ENCODE peak calls at places on chromosomes 11 and 22, in six cellular contexts. One of them, this sample, is unnamed.

GRCh38 chr11:68539370-68539769 is 78.8 kb downstream of the PPP6R3 start:
- DNase-seq in Peyer's patch: no peak
- DNase-seq in GM23338: no peak
- DNase-seq in psoas muscle: no peak
- DNase-seq in colonic mucosa: no peak
- DNase-seq in H1: no peak
- DNase-seq in this sample: no peak

GRCh38 chr11:45852018-45852711 is 4.9 kb downstream of the CRY2 start:
- DNase-seq in Peyer's patch: no peak
- DNase-seq in GM23338: peak
- DNase-seq in psoas muscle: no peak
- DNase-seq in colonic mucosa: no peak
- DNase-seq in H1: no peak
- DNase-seq in this sample: no peak

GRCh38 chr11:130127509-130127908 is 32.1 kb upstream of the ST14 start:
- DNase-seq in Peyer's patch: no peak
- DNase-seq in GM23338: no peak
- DNase-seq in psoas muscle: no peak
- DNase-seq in colonic mucosa: no peak
- DNase-seq in H1: no peak
- DNase-seq in this sample: no peak

GRCh38 chr22:37331034-37331428 is 48.7 kb downstream of the CYTH4 start:
- DNase-seq in Peyer's patch: no peak
- DNase-seq in GM23338: no peak
- DNase-seq in psoas muscle: no peak
- DNase-seq in colonic mucosa: no peak
- DNase-seq in H1: no peak
- DNase-seq in this sample: no peak

GRCh38 chr11:94473177-94473799 is 20.4 kb downstream of the MRE11 start:
- DNase-seq in Peyer's patch: no peak
- DNase-seq in GM23338: peak
- DNase-seq in psoas muscle: no peak
- DNase-seq in colonic mucosa: no peak
- DNase-seq in H1: no peak
- DNase-seq in this sample: no peak

GRCh38 chr11:93740802-93741093 is 547 bp downstream of the TAF1D start:
- DNase-seq in Peyer's patch: peak
- DNase-seq in GM23338: peak
- DNase-seq in psoas muscle: peak
- DNase-seq in colonic mucosa: peak
- DNase-seq in H1: no peak
- DNase-seq in this sample: no peak

GRCh38 chr11:13140028-13140870 is 131.1 kb downstream of the RASSF10 start:
- DNase-seq in Peyer's patch: peak
- DNase-seq in GM23338: no peak
- DNase-seq in psoas muscle: no peak
- DNase-seq in colonic mucosa: peak
- DNase-seq in H1: no peak
- DNase-seq in this sample: no peak

GRCh38 chr11:19919050-19919561 is 206.5 kb downstream of the NAV2 start:
- DNase-seq in Peyer's patch: no peak
- DNase-seq in GM23338: no peak
- DNase-seq in psoas muscle: no peak
- DNase-seq in colonic mucosa: no peak
- DNase-seq in H1: no peak
- DNase-seq in this sample: peak

GRCh38 chr11:18615628-18616392 is 16.2 kb downstream of the MISFA start:
- DNase-seq in Peyer's patch: no peak
- DNase-seq in GM23338: no peak
- DNase-seq in psoas muscle: no peak
- DNase-seq in colonic mucosa: no peak
- DNase-seq in H1: no peak
- DNase-seq in this sample: no peak

GRCh38 chr11:2777871-2778629 is 78.3 kb upstream of the KCNQ1OT1 start:
- DNase-seq in Peyer's patch: peak
- DNase-seq in GM23338: no peak
- DNase-seq in psoas muscle: peak
- DNase-seq in colonic mucosa: peak
- DNase-seq in H1: peak
- DNase-seq in this sample: peak

GRCh38 chr11:100367892-100368291 is 319.2 kb upstream of the ARHGAP42 start:
- DNase-seq in Peyer's patch: no peak
- DNase-seq in GM23338: no peak
- DNase-seq in psoas muscle: no peak
- DNase-seq in colonic mucosa: no peak
- DNase-seq in H1: no peak
- DNase-seq in this sample: no peak

GRCh38 chr11:66857927-66858185 is 992 bp downstream of the LRFN4 start:
- DNase-seq in Peyer's patch: no peak
- DNase-seq in GM23338: peak
- DNase-seq in psoas muscle: no peak
- DNase-seq in colonic mucosa: no peak
- DNase-seq in H1: no peak
- DNase-seq in this sample: no peak

GRCh38 chr11:66856496-66857233 is at the start of gene LRFN4:
- DNase-seq in Peyer's patch: no peak
- DNase-seq in GM23338: peak
- DNase-seq in psoas muscle: no peak
- DNase-seq in colonic mucosa: peak
- DNase-seq in H1: no peak
- DNase-seq in this sample: no peak

GRCh38 chr11:66858186-66858938 is 1.5 kb downstream of the LRFN4 start:
- DNase-seq in Peyer's patch: no peak
- DNase-seq in GM23338: no peak
- DNase-seq in psoas muscle: no peak
- DNase-seq in colonic mucosa: no peak
- DNase-seq in H1: no peak
- DNase-seq in this sample: no peak

GRCh38 chr11:66855574-66856495 is 1.0 kb upstream of the LRFN4 start:
- DNase-seq in Peyer's patch: peak
- DNase-seq in GM23338: peak
- DNase-seq in psoas muscle: peak
- DNase-seq in colonic mucosa: peak
- DNase-seq in H1: peak
- DNase-seq in this sample: peak

DNA sequence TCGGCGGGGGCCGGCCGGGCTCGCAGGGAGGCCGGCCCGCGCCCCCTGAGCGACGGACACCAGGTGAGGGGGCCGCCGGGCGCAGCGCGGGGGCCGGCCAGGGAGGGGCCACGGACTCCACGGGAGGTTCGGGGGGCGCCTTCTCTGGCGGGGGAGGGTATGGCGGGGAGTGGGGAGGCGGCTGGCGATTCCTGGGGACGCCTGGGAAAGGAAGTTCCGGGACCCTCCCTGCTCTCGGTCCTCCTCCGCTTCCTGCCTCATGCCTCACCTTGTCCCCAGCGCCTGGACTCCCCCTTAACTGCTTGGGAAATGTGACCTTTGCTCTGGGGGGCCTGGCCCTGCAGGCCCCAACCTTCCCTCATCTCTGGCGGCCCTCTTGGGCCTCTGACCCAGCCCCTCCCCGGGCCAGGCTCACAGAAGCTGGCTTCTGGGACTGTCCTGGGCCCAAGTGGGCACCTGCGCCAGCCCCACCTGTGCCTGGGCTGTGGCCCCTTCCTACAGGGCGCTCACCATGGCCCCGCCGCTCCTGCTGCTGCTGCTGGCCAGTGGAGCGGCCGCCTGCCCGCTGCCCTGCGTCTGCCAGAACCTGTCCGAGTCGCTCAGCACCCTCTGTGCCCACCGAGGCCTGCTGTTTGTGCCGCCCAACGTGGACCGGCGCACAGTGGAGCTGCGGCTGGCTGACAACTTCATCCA is 516 bp downstream of the LRFN4 start:
- DNase-seq in Peyer's patch: no peak
- DNase-seq in GM23338: peak
- DNase-seq in psoas muscle: no peak
- DNase-seq in colonic mucosa: no peak
- DNase-seq in H1: peak
- DNase-seq in this sample: no peak
- H3K4me3 ChIP-seq in Peyer's patch: peak
- H3K4me3 ChIP-seq in GM23338: peak
- H3K4me3 ChIP-seq in psoas muscle: peak
- H3K4me3 ChIP-seq in colonic mucosa: peak
- H3K4me3 ChIP-seq in H1: peak
- H3K4me3 ChIP-seq in this sample: peak

GRCh38 chr22:22553735-22554134 is 5.3 kb downstream of the PRAME start:
- DNase-seq in Peyer's patch: no peak
- DNase-seq in GM23338: no peak
- DNase-seq in psoas muscle: no peak
- DNase-seq in colonic mucosa: no peak
- DNase-seq in H1: no peak
- DNase-seq in this sample: no peak

GRCh38 chr22:22553141-22553540 is 5.9 kb downstream of the PRAME start:
- DNase-seq in Peyer's patch: no peak
- DNase-seq in GM23338: no peak
- DNase-seq in psoas muscle: no peak
- DNase-seq in colonic mucosa: no peak
- DNase-seq in H1: no peak
- DNase-seq in this sample: no peak

GRCh38 chr22:22550789-22551434 is 8.2 kb downstream of the PRAME start:
- DNase-seq in Peyer's patch: no peak
- DNase-seq in GM23338: no peak
- DNase-seq in psoas muscle: no peak
- DNase-seq in colonic mucosa: no peak
- DNase-seq in H1: no peak
- DNase-seq in this sample: no peak

GRCh38 chr22:22554324-22555284 is 4.5 kb downstream of the PRAME start:
- DNase-seq in Peyer's patch: no peak
- DNase-seq in GM23338: no peak
- DNase-seq in psoas muscle: no peak
- DNase-seq in colonic mucosa: no peak
- DNase-seq in H1: no peak
- DNase-seq in this sample: no peak

DNA sequence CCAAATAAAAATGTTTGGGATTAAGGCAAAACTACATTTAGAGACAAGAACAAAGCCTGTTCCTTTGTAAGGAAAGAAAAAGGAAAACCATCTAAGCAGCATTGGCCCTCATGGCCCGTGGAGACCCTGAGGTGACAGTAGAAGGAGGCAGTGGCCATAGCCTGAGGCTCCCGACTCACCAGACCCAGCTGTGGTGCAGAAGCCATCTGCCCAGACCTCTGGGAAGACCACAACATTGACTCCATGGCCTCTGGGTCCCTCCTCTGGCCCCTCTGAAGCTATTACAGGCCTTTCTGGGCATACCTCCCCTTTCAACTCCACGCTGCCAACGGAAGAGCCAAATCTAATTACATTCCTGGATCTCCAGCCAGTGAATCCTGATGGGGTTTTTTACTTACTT is 6.4 kb downstream of the PRAME start:
- DNase-seq in Peyer's patch: no peak
- DNase-seq in GM23338: peak
- DNase-seq in psoas muscle: no peak
- DNase-seq in colonic mucosa: no peak
- DNase-seq in H1: no peak
- DNase-seq in this sample: no peak
- H3K4me3 ChIP-seq in Peyer's patch: no peak
- H3K4me3 ChIP-seq in GM23338: no peak
- H3K4me3 ChIP-seq in psoas muscle: no peak
- H3K4me3 ChIP-seq in colonic mucosa: no peak
- H3K4me3 ChIP-seq in H1: no peak
- H3K4me3 ChIP-seq in this sample: no peak

GRCh38 chr11:73338279-73338678 is 30.2 kb downstream of the ARHGEF17 start:
- DNase-seq in Peyer's patch: no peak
- DNase-seq in GM23338: no peak
- DNase-seq in psoas muscle: no peak
- DNase-seq in colonic mucosa: no peak
- DNase-seq in H1: no peak
- DNase-seq in this sample: no peak

GRCh38 chr11:73334244-73335203 is 26.4 kb downstream of the ARHGEF17 start:
- DNase-seq in Peyer's patch: peak
- DNase-seq in GM23338: no peak
- DNase-seq in psoas muscle: peak
- DNase-seq in colonic mucosa: peak
- DNase-seq in H1: no peak
- DNase-seq in this sample: peak

GRCh38 chr11:73333173-73333572 is 25.1 kb downstream of the ARHGEF17 start:
- DNase-seq in Peyer's patch: no peak
- DNase-seq in GM23338: no peak
- DNase-seq in psoas muscle: no peak
- DNase-seq in colonic mucosa: no peak
- DNase-seq in H1: no peak
- DNase-seq in this sample: no peak

GRCh38 chr11:73333626-73334199 is 25.6 kb downstream of the ARHGEF17 start:
- DNase-seq in Peyer's patch: no peak
- DNase-seq in GM23338: no peak
- DNase-seq in psoas muscle: no peak
- DNase-seq in colonic mucosa: no peak
- DNase-seq in H1: no peak
- DNase-seq in this sample: no peak

DNA sequence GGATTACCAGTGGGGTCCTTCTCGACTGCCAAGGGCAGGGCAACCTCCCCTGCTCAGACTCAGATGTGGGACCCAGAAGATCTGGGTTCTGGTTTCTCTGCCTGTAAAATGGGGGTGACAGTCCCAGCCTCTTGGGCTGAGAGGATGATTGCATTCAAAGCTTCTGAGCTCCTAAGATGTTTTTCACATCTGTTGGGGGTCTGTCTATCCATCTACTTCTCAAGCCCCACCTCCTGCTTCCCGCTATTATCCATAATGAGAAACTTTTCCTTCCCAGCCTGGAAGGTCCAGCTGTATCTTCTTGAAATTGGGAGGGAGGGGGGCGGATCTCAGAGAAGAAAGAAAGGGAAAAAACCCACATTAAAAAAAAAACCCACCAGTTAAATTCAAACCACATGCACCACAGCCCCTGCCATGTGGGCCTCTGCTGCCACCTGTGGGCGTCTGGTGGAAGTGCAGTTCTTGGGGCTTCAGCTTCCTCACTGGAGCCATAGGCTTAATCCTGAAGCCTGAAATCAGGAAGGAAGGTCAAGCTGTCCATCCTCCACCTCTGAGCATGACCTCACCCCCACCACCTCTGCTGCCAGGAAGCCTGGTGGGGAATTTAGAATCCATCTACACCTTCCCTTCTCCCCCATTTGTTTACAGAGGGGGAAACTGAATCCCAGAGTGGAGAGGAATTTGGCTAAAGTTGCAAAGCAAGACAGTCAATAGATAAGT is 27.3 kb downstream of the ARHGEF17 start:
- DNase-seq in Peyer's patch: peak
- DNase-seq in GM23338: peak
- DNase-seq in psoas muscle: peak
- DNase-seq in colonic mucosa: peak
- DNase-seq in H1: peak
- DNase-seq in this sample: no peak
- H3K4me3 ChIP-seq in Peyer's patch: no peak
- H3K4me3 ChIP-seq in GM23338: no peak
- H3K4me3 ChIP-seq in psoas muscle: no peak
- H3K4me3 ChIP-seq in colonic mucosa: no peak
- H3K4me3 ChIP-seq in H1: no peak
- H3K4me3 ChIP-seq in this sample: peak

DNA sequence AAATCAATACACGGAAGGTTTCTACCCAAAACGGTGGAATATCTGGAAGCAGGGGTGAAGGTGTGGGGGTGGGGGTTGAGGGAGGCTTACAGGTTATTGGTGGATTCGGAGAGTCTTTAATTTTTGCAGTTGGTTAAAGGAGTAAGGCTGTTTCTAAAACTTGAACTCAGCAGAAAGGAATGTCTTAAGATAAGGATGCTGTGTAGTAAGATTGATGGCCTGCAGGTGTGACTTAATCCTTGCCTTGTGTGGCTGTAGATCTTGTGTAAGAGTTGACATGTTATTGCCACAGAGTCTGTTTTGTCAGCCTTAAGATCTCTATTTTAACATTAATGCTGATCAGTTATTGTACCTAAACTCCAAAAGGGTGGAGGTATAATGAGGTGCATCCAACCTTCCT is 16.4 kb upstream of the OR6M1 start:
- DNase-seq in Peyer's patch: no peak
- DNase-seq in GM23338: peak
- DNase-seq in psoas muscle: no peak
- DNase-seq in colonic mucosa: no peak
- DNase-seq in H1: no peak
- DNase-seq in this sample: no peak
- H3K4me3 ChIP-seq in Peyer's patch: no peak
- H3K4me3 ChIP-seq in GM23338: no peak
- H3K4me3 ChIP-seq in psoas muscle: peak
- H3K4me3 ChIP-seq in colonic mucosa: no peak
- H3K4me3 ChIP-seq in H1: no peak
- H3K4me3 ChIP-seq in this sample: no peak

This sample was measured in ascending aorta.